ENCODE peak calls at places on chromosome 13, in seven cellular contexts. H is HepG2, M is SK-N-SH, D is K562, Y is H1, U is GM12878, L is HCT116. K is an unnamed sample.

GRCh38 chr13:47679391-47679790 is 321.7 kb downstream of the SUCLA2 start:
- DNase-seq in H (no peak), M (no peak), D (no peak), Y (no peak), U (no peak), L (no peak), K (no peak)

GRCh38 chr13:27978301-27978968 is 9.3 kb upstream of the CDX2 start:
- DNase-seq in H (no peak), M (no peak), D (no peak), Y (no peak), U (no peak), L (no peak), K (no peak)

GRCh38 chr13:40776681-40777165 is 5.7 kb upstream of the MRPS31 start:
- DNase-seq in H (no peak), M (no peak), D (no peak), Y (no peak), U (no peak), L (no peak), K (no peak)

GRCh38 chr13:38687246-38688229 is 661 bp downstream of the FREM2 start:
- DNase-seq in H (no peak), M (peak), D (no peak), Y (no peak), U (no peak), L (no peak), K (no peak)

GRCh38 chr13:40599146-40599545 is 67.3 kb downstream of the FOXO1 start:
- DNase-seq in H (no peak), M (no peak), D (no peak), Y (no peak), U (no peak), L (no peak), K (no peak)

GRCh38 chr13:24038405-24038804 is 122.1 kb upstream of the SPATA13 start:
- DNase-seq in H (no peak), M (no peak), D (no peak), Y (no peak), U (no peak), L (no peak), K (no peak)

GRCh38 chr13:91133941-91134772 is 213.3 kb upstream of the MIR17HG start:
- DNase-seq in H (peak), M (peak), D (peak), Y (no peak), U (no peak), L (peak), K (peak)

GRCh38 chr13:26663801-26664200 is 96.8 kb downstream of the GPR12 start:
- DNase-seq in H (no peak), M (no peak), D (no peak), Y (no peak), U (no peak), L (no peak), K (no peak)

GRCh38 chr13:110648848-110649421 is 33.6 kb downstream of the NAXD start:
- DNase-seq in H (no peak), M (no peak), D (no peak), Y (no peak), U (no peak), L (no peak), K (no peak)

GRCh38 chr13:27621366-27622101 is at the start of gene POLR1D:
- DNase-seq in H (peak), M (peak), D (peak), Y (peak), U (peak), L (peak), K (peak)

GRCh38 chr13:112742583-112742982 is 52.7 kb downstream of the ATP11A start:
- DNase-seq in H (no peak), M (no peak), D (no peak), Y (no peak), U (no peak), L (no peak), K (no peak)

GRCh38 chr13:112741835-112742570 is 52.2 kb downstream of the ATP11A start:
- DNase-seq in H (no peak), M (no peak), D (no peak), Y (no peak), U (no peak), L (no peak), K (no peak)

GRCh38 chr13:112743451-112744305 is 53.8 kb downstream of the ATP11A start:
- DNase-seq in H (no peak), M (no peak), D (no peak), Y (no peak), U (no peak), L (no peak), K (no peak)

GRCh38 chr13:112746044-112746443 is 56.2 kb downstream of the ATP11A start:
- DNase-seq in H (no peak), M (no peak), D (no peak), Y (no peak), U (no peak), L (no peak), K (no peak)

GRCh38 chr13:112744306-112745021 is 54.6 kb downstream of the ATP11A start:
- DNase-seq in H (no peak), M (no peak), D (no peak), Y (no peak), U (no peak), L (no peak), K (no peak)
- TF ChIP-seq JUND in H (no peak), M (no peak), D (no peak), Y (no peak), U (no peak), L (no peak), K (no peak)

GRCh38 chr13:73416093-73416492 is 357.3 kb downstream of the KLF5 start:
- DNase-seq in H (no peak), M (no peak), D (no peak), Y (no peak), U (no peak), L (no peak), K (no peak)
- TF ChIP-seq JUND in H (no peak), M (no peak), D (no peak), Y (no peak), U (no peak), L (no peak), K (no peak)

DNA sequence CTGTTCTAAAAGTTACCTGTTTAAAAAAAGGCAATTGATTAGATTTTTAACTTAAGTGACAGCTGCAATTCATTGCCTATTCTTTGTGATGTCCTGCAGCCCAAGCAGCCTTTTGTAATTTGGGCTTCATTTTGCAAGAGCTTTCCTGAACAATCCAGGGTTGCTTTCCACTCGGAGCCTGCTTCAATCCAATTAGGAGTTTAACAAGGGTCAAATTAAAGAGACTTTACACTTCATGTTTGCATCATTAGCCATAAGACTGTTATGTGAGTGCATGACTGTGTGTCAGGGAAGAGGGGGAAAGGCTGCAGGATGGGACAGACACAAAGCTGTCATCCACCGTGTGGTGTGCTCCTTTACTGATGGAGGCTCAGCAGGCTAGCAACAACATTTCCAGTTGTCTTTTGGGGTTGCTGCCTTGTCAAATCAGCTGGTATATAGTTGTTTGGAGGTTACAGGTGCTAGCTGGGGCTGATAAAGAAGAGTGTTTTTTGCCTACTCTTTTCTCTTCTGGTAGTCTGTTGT is 23.6 kb upstream of the MAB21L1 start:
- DNase-seq in H (no peak), M (no peak), D (no peak), Y (no peak), U (no peak), L (no peak), K (no peak)
- TF ChIP-seq JUND in H (no peak), M (no peak), D (no peak), Y (no peak), U (no peak), L (no peak), K (no peak)

DNA sequence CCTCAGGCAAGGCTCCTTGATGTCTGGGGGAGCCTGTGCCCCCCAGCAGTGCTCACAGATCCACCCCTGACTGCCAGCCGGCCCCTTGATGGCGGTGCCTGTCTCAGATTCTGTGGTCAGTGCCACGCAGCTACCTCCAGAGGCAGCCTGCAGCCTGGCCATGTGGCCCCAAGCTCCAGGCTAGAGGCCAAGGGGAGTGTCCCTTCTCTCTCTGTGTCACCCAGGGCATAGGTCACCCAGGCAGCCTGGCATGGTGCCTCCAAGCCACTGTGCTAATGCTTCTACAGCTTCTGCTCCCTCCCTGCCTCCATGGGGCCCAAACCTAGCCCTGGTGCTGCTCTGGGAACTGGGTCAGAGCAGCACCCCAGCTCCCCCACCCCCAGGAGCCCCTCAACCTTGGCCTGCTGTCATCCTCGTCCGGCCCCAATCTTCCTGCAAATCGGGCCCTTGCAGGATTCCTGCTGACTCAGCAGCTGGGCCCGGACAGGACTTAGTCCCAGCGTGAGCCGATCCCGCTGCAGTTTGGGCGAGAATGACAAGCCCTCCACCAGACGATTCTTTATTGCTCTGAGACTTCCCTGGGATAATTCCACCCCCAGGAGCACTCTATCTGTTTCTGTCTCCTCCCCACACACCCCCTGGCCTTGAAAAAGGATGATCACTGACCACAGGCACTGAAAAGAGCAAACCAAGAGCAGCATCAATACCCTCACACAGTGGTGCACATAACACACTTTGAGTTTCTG is 2.7 kb upstream of the ARL11 start:
- DNase-seq in H (peak), M (no peak), D (no peak), Y (no peak), U (no peak), L (no peak), K (no peak)
- TF ChIP-seq JUND in H (no peak), M (no peak), D (no peak), Y (no peak), U (no peak), L (no peak), K (no peak)

GRCh38 chr13:113119166-113119821 is 3.3 kb upstream of the F10 start:
- DNase-seq in H (no peak), M (no peak), D (no peak), Y (no peak), U (no peak), L (no peak), K (no peak)
- TF ChIP-seq JUND in H (no peak), M (no peak), D (no peak), Y (no peak), U (no peak), L (no peak), K (no peak)

GRCh38 chr13:50081106-50081898 is 66.1 kb downstream of the KCNRG start:
- DNase-seq in H (no peak), M (peak), D (peak), Y (no peak), U (no peak), L (no peak), K (peak)
- TF ChIP-seq JUND in H (no peak), M (no peak), D (no peak), Y (no peak), U (no peak), L (no peak), K (no peak)

GRCh38 chr13:79451500-79451962 is 29.4 kb upstream of the NDFIP2 start:
- DNase-seq in H (no peak), M (peak), D (peak), Y (no peak), U (peak), L (no peak), K (no peak)
- TF ChIP-seq JUND in H (no peak), M (peak), D (peak), Y (no peak), U (peak), L (no peak), K (no peak)